ENCODE peak calls at places on chromosomes 2 and 18, in ten cellular contexts. X is OCI-LY7, A is IMR-90, G is stomach, P is heart left ventricle, F is Karpas-422, R is iPS DF 6.9, M is breast epithelium, D is PC-3, E is GM23248. T is an unnamed sample.

GRCh38 chr18:67509711-67510110 is 6.8 kb downstream of the DSEL start:
- DNase-seq in R (no peak), E (peak; percentile 72), F (no peak), X (no peak), A (peak; percentile 85), G (no peak), P (no peak), D (no peak), M (no peak), T (no peak)

GRCh38 chr2:42706836-42707235 is 57.1 kb downstream of the OXER1 start:
- DNase-seq in R (peak; percentile 27), M (no peak), E (no peak), A (no peak), F (no peak), G (no peak), D (no peak), P (no peak), X (no peak), T (no peak)

GRCh38 chr2:179125404-179125803 is 75.5 kb upstream of the CCDC141 start:
- DNase-seq in A (no peak), R (no peak), P (no peak), E (no peak), D (no peak), X (no peak), M (no peak), G (no peak), F (no peak), T (no peak)

GRCh38 chr18:56651771-56652092 is 573 bp downstream of the WDR7 start:
- DNase-seq in M (no peak), R (no peak), F (no peak), D (peak; percentile 8), A (no peak), X (no peak), G (no peak), E (no peak), P (no peak), T (no peak)

GRCh38 chr18:37270046-37270665 is 295.4 kb downstream of the CELF4 start:
- DNase-seq in X (peak; percentile 12), M (no peak), E (peak; percentile 79), G (peak; percentile 50), A (peak; percentile 52), F (peak; percentile 71), D (peak; percentile 24), P (peak; percentile 29), R (no peak), T (no peak)

GRCh38 chr2:96970248-96970875 is 16.0 kb downstream of the FAM178B start:
- DNase-seq in M (no peak), P (no peak), E (no peak), D (no peak), R (no peak), X (no peak), A (no peak), F (no peak), G (peak; percentile 58), T (no peak)

GRCh38 chr18:57427429-57428181 is 7.6 kb upstream of the ONECUT2 start:
- DNase-seq in P (no peak), M (no peak), X (no peak), F (peak; percentile 4), E (peak; percentile 4), D (no peak), G (no peak), A (no peak), R (no peak), T (no peak)

GRCh38 chr2:222656544-222657446 is 903 bp upstream of the FARSB start:
- DNase-seq in A (no peak), F (peak; percentile 61), X (peak; percentile 31), G (no peak), P (no peak), D (no peak), M (no peak), E (peak; percentile 39), R (no peak), T (no peak)

GRCh38 chr2:118202707-118203303 is 114.5 kb downstream of the INSIG2 start:
- DNase-seq in M (no peak), G (no peak), X (peak; percentile 58), A (peak; percentile 36), R (no peak), F (peak; percentile 80), E (peak; percentile 80), P (no peak), D (peak; percentile 61), T (no peak)

GRCh38 chr2:198641161-198641560 is 816.6 kb downstream of the SATB2 start:
- DNase-seq in A (peak; percentile 22), F (no peak), X (no peak), E (peak; percentile 21), R (no peak), G (no peak), P (no peak), M (no peak), D (no peak), T (no peak)

GRCh38 chr2:28643911-28644334 is 107.7 kb upstream of the PPP1CB start:
- DNase-seq in X (no peak), R (no peak), D (peak; percentile 96), P (no peak), A (peak; percentile 72), M (no peak), E (peak; percentile 91), F (no peak), G (peak; percentile 48), T (no peak)

GRCh38 chr2:217790195-217790594 is 212.6 kb downstream of the TNS1 start:
- DNase-seq in M (no peak), F (peak; percentile 74), G (no peak), P (no peak), D (no peak), X (peak; percentile 11), A (no peak), E (no peak), R (no peak), T (no peak)

GRCh38 chr2:69464575-69464974 is 27.3 kb upstream of the NFU1 start:
- DNase-seq in X (no peak), E (peak; percentile 90), P (peak; percentile 15), F (no peak), A (peak; percentile 80), R (no peak), G (no peak), M (no peak), D (no peak), T (no peak)

GRCh38 chr2:135490381-135490780 is 40.6 kb downstream of the ZRANB3 start:
- DNase-seq in E (peak; percentile 35), P (no peak), A (peak; percentile 66), G (no peak), R (no peak), M (no peak), F (no peak), D (no peak), X (no peak), T (no peak)

GRCh38 chr2:212328129-212328528 is 210.5 kb downstream of the ERBB4 start:
- DNase-seq in A (no peak), G (no peak), M (no peak), D (no peak), E (peak; percentile 3), P (no peak), F (no peak), X (no peak), R (no peak), T (no peak)

GRCh38 chr2:144942516-144943256 is 422.8 kb upstream of the ZEB2 start:
- DNase-seq in G (no peak), M (no peak), A (peak; percentile 81), E (peak; percentile 84), X (no peak), D (peak; percentile 81), F (peak; percentile 43), R (no peak), P (no peak), T (no peak)

GRCh38 chr18:32301976-32302743 is 112.3 kb downstream of the MEP1B start:
- DNase-seq in R (no peak), A (peak; percentile 94), E (peak; percentile 91), D (peak; percentile 55), M (no peak), P (no peak), G (no peak), X (no peak), F (no peak), T (no peak)

GRCh38 chr2:165450141-165450540 is 19.4 kb upstream of the CSRNP3 start:
- DNase-seq in M (no peak), D (no peak), A (no peak), P (no peak), G (no peak), F (no peak), X (peak; percentile 14), R (no peak), E (no peak), T (no peak)
- H3K9me3 ChIP-seq in M (no peaks in the 10 kb centered on the region), D (no peaks in the 10 kb centered on the region), A (no peaks in the 10 kb centered on the region), P (no peaks in the 10 kb centered on the region), G (no peaks in the 10 kb centered on the region), F (no peaks in the 10 kb centered on the region), X (no peaks in the 10 kb centered on the region), R (no peaks in the 10 kb centered on the region), E (no peaks in the 10 kb centered on the region), T (no peaks in the 10 kb centered on the region)

GRCh38 chr2:184830531-184830930 is 232.2 kb downstream of the ZNF804A start:
- DNase-seq in M (no peak), D (no peak), G (no peak), R (no peak), E (no peak), A (no peak), F (no peak), X (no peak), P (no peak), T (no peak)
- H3K27ac ChIP-seq in M (no peak overlapping the region), D (no peak overlapping the region), G (no peak overlapping the region), R (no peak overlapping the region), E (no peak overlapping the region), A (no peak overlapping the region), F (no peak overlapping the region), X (no peak overlapping the region), P (no peak overlapping the region), T (no peak overlapping the region)

GRCh38 chr2:171159326-171160118 is 1.2 kb downstream of the TLK1 start:
- DNase-seq in G (peak; percentile 33), R (no peak), A (peak; percentile 80), E (peak; percentile 85), M (peak; percentile 56), D (peak; percentile 56), X (peak; percentile 71), F (peak; percentile 73), P (peak; percentile 46), T (no peak)

GRCh38 chr2:171158790-171159325 is 1.8 kb downstream of the TLK1 start:
- DNase-seq in E (no peak), D (peak; percentile 29), G (no peak), P (no peak), M (no peak), R (no peak), F (peak; percentile 47), X (peak; percentile 23), A (no peak), T (no peak)

GRCh38 chr2:171161425-171162289 is 964 bp upstream of the TLK1 start:
- DNase-seq in P (no peak), A (no peak), E (peak; percentile 4), G (no peak), F (peak; percentile 46), M (no peak), X (peak; percentile 22), D (no peak), R (no peak), T (no peak)

GRCh38 chr2:171160119-171160629 is 519 bp downstream of the TLK1 start:
- DNase-seq in F (peak; percentile 74), G (peak; percentile 69), R (no peak), E (peak; percentile 86), D (peak; percentile 48), X (peak; percentile 75), M (peak; percentile 67), P (peak; percentile 62), A (peak; percentile 62), T (peak; percentile 46)

GRCh38 chr2:171160630-171161424 is at the start of gene TLK1:
- DNase-seq in E (peak; percentile 92), D (peak; percentile 73), F (peak; percentile 90), X (peak; percentile 92), M (peak; percentile 66), R (no peak), A (peak; percentile 69), G (peak; percentile 77), P (peak; percentile 72), T (no peak)
- H3K4me3 ChIP-seq in E (peak within 1 kb of the TSS; percentile 87), D (peak within 1 kb of the TSS; percentile 100), F (peak within 1 kb of the TSS; percentile 85), X (peak within 1 kb of the TSS; percentile 94), M (peak within 1 kb of the TSS; percentile 68), R (peak within 1 kb of the TSS; percentile 84), A (peak within 1 kb of the TSS; percentile 88), G (peak within 1 kb of the TSS; percentile 91), P (peak within 1 kb of the TSS; percentile 89), T (peak within 1 kb of the TSS; percentile 91)

GRCh38 chr2:119419065-119419464 is 12.6 kb upstream of the TMEM37 start:
- DNase-seq in P (no peak), G (no peak), A (no peak), X (no peak), E (peak; percentile 74), D (peak; percentile 20), R (no peak), M (no peak), F (no peak), T (no peak)
- H3K9me3 ChIP-seq in P (no peaks in the 10 kb centered on the region), G (no peaks in the 10 kb centered on the region), A (no peaks in the 10 kb centered on the region), X (peaks cover 9% of the 10 kb centered on the region), E (no peaks in the 10 kb centered on the region), D (no peaks in the 10 kb centered on the region), R (peaks cover 4% of the 10 kb centered on the region), M (peaks cover 7% of the 10 kb centered on the region), F (peaks cover 2% of the 10 kb centered on the region), T (no peaks in the 10 kb centered on the region)

T was measured in thoracic aorta.